ENCODE peak calls at places on chromosomes 13 and 19, in ten cellular contexts. I, Q, M, H, O, A, S, B, W and P are unnamed samples.

GRCh38 chr13:40597735-40598365 is 68.6 kb downstream of the FOXO1 start:
- DNase-seq in I (peak), H (no peak), Q (no peak), O (no peak), W (no peak), S (peak), B (no peak), A (no peak), M (no peak), P (no peak)

GRCh38 chr19:27746691-27747380 is 1466.1 kb downstream of the UQCRFS1 start:
- DNase-seq in B (peak), I (peak), O (peak), H (peak), S (peak), W (peak), A (peak), Q (peak), M (no peak), P (peak)

GRCh38 chr19:18845961-18846360 is 14.2 kb downstream of the UPF1 start:
- DNase-seq in Q (no peak), A (no peak), S (no peak), H (no peak), I (no peak), M (no peak), W (no peak), O (no peak), B (no peak), P (no peak)

GRCh38 chr13:47546265-47546962 is 454.7 kb downstream of the SUCLA2 start:
- DNase-seq in A (no peak), B (no peak), M (no peak), H (no peak), S (no peak), O (no peak), W (no peak), I (peak), Q (no peak), P (no peak)

GRCh38 chr19:51726049-51726448 is 2.3 kb upstream of the HAS1 start:
- DNase-seq in W (no peak), M (no peak), B (no peak), I (peak), S (no peak), Q (no peak), A (no peak), H (peak), O (peak), P (peak)

GRCh38 chr13:111115841-111116500 is 861 bp downstream of the ARHGEF7 start:
- DNase-seq in H (peak), O (peak), B (peak), A (peak), W (peak), I (peak), Q (no peak), S (peak), M (peak), P (peak)

GRCh38 chr19:5349041-5349440 is 8.4 kb upstream of the PTPRS start:
- DNase-seq in H (no peak), O (no peak), I (no peak), A (no peak), S (no peak), M (no peak), B (no peak), Q (no peak), W (no peak), P (no peak)

GRCh38 chr19:4923379-4923747 is 14.1 kb downstream of the UHRF1 start:
- DNase-seq in W (no peak), H (no peak), S (no peak), O (no peak), A (no peak), Q (no peak), I (no peak), B (no peak), M (no peak), P (no peak)

GRCh38 chr13:28707629-28708427 is 10.9 kb downstream of the SLC46A3 start:
- DNase-seq in I (no peak), Q (no peak), H (peak), M (peak), O (peak), W (no peak), B (no peak), S (no peak), A (no peak), P (peak)

GRCh38 chr13:34464011-34464410 is 478.1 kb upstream of the NBEA start:
- DNase-seq in M (no peak), S (no peak), B (no peak), W (no peak), I (no peak), H (no peak), O (no peak), Q (no peak), A (no peak), P (no peak)

GRCh38 chr13:89969996-89970709 is 1377.3 kb upstream of the MIR17HG start:
- DNase-seq in Q (no peak), M (no peak), I (no peak), W (no peak), B (no peak), A (no peak), H (peak), O (no peak), S (no peak), P (peak)

GRCh38 chr13:110820311-110820710 is 94.6 kb downstream of the ANKRD10 start:
- DNase-seq in M (no peak), W (no peak), A (peak), Q (no peak), B (no peak), S (no peak), O (no peak), I (no peak), H (no peak), P (no peak)

GRCh38 chr19:55320844-55321419 is 4.2 kb downstream of the TMEM150B start:
- DNase-seq in O (no peak), H (no peak), S (no peak), B (no peak), A (no peak), W (no peak), M (no peak), Q (no peak), I (no peak), P (no peak)

GRCh38 chr13:110498327-110498726 is 63.2 kb downstream of the RAB20 start:
- DNase-seq in Q (no peak), O (no peak), A (no peak), M (no peak), S (no peak), B (no peak), I (no peak), H (peak), W (no peak), P (peak)

GRCh38 chr13:59750860-59751259 is 412.9 kb downstream of the DIAPH3 start:
- DNase-seq in S (peak), M (peak), H (peak), Q (no peak), O (peak), I (no peak), A (no peak), B (peak), W (peak), P (peak)

GRCh38 chr13:113121928-113122420 is 625 bp upstream of the F10 start:
- DNase-seq in O (no peak), W (no peak), H (no peak), S (no peak), A (peak), Q (no peak), B (no peak), M (no peak), I (no peak), P (no peak)

GRCh38 chr19:15161028-15161984 is 39.5 kb downstream of the NOTCH3 start:
- DNase-seq in H (peak), M (no peak), W (no peak), S (no peak), B (peak), I (no peak), Q (no peak), O (no peak), A (no peak), P (peak)

GRCh38 chr19:53463263-53463662 is 4.3 kb upstream of the ZNF813 start:
- DNase-seq in W (peak), B (no peak), O (no peak), H (peak), S (peak), M (no peak), I (peak), A (no peak), Q (no peak), P (peak)

GRCh38 chr19:3046621-3047306 is 15.5 kb downstream of the TLE5 start:
- DNase-seq in H (no peak), Q (no peak), S (peak), O (no peak), A (no peak), M (no peak), W (no peak), I (peak), B (no peak), P (no peak)

GRCh38 chr13:106100261-106100919 is 435.1 kb downstream of the EFNB2 start:
- DNase-seq in I (peak), W (peak), H (no peak), B (peak), S (peak), Q (no peak), M (no peak), O (no peak), A (no peak), P (no peak)

GRCh38 chr19:55261671-55262126 is 2.9 kb upstream of the PPP6R1 start:
- DNase-seq in H (no peak), A (no peak), Q (no peak), M (no peak), I (no peak), W (no peak), B (no peak), S (no peak), O (no peak), P (no peak)

GRCh38 chr19:21709464-21709863 is 57.9 kb downstream of the ZNF100 start:
- DNase-seq in B (no peak), H (no peak), O (no peak), A (no peak), I (no peak), S (no peak), M (no peak), W (no peak), Q (no peak), P (no peak)

GRCh38 chr19:3415695-3416094 is 49.3 kb downstream of the NFIC start:
- DNase-seq in A (no peak), S (no peak), Q (no peak), H (no peak), O (no peak), B (no peak), I (no peak), M (no peak), W (no peak), P (no peak)

GRCh38 chr13:64362564-64362963 is 2867.6 kb downstream of the PCDH9 start:
- DNase-seq in H (no peak), I (no peak), A (no peak), M (no peak), S (no peak), O (no peak), W (no peak), Q (no peak), B (no peak), P (no peak)

GRCh38 chr19:18428173-18428836 is 9.1 kb downstream of the SSBP4 start:
- DNase-seq in I (no peak), Q (no peak), B (no peak), A (no peak), S (no peak), M (no peak), W (no peak), H (no peak), O (no peak), P (no peak)

GRCh38 chr19:7921955-7922840 is 2.1 kb downstream of the SNAPC2 start:
- DNase-seq in W (no peak), O (no peak), S (no peak), B (no peak), Q (no peak), I (no peak), A (no peak), H (no peak), M (no peak), P (no peak)

GRCh38 chr13:73602295-73602694 is 531.9 kb downstream of the KLF12 start:
- DNase-seq in I (no peak), O (peak), B (no peak), Q (no peak), M (no peak), W (no peak), A (no peak), S (no peak), H (no peak), P (peak)

GRCh38 chr13:113845723-113846638 is 17.9 kb downstream of the GAS6 start:
- DNase-seq in H (no peak), O (no peak), I (no peak), B (no peak), M (no peak), W (no peak), Q (no peak), S (no peak), A (no peak), P (no peak)

GRCh38 chr13:102517959-102518358 is 78.8 kb upstream of the TPP2 start:
- DNase-seq in Q (no peak), W (no peak), I (no peak), S (no peak), B (no peak), O (no peak), A (no peak), M (no peak), H (no peak), P (peak)

GRCh38 chr13:105804561-105805190 is 730.8 kb downstream of the EFNB2 start:
- DNase-seq in O (peak), W (no peak), A (no peak), S (no peak), M (peak), I (no peak), B (no peak), H (peak), Q (no peak), P (peak)

GRCh38 chr19:56308792-56309191 is 5.8 kb downstream of the ZSCAN5A start:
- DNase-seq in W (no peak), H (no peak), A (no peak), O (no peak), S (no peak), M (no peak), B (no peak), Q (no peak), I (no peak), P (no peak)

GRCh38 chr19:6047741-6048231 is 62.5 kb downstream of the RFX2 start:
- DNase-seq in W (peak), B (peak), O (peak), S (peak), A (peak), M (no peak), Q (peak), I (no peak), H (peak), P (peak)

GRCh38 chr19:12623361-12624031 is 12.8 kb downstream of the ZNF791 start:
- DNase-seq in W (no peak), H (no peak), Q (no peak), B (no peak), S (no peak), A (no peak), O (no peak), I (no peak), M (no peak), P (no peak)

DNA sequence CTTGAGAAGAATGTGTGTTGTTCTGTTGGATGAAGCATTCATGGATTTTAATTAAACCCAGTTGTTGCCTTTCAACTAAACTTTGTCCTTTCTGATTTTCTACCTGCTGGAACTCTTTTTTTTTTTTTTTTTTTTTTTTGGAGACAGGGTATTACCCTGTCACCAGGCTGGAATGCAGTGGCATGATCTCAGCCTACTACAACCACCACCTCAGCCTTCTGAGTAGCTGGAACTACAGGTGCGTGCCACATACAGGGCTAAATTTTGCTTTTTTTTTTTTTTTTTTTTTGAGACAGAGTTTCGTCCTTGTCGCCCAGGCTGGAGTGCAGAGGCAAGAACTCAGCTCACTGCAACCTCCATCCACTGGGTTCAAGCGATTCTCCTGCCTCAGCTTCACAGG is 6.9 kb downstream of the ZNF791 start:
- DNase-seq in B (no peak), M (no peak), A (no peak), I (no peak), Q (no peak), W (no peak), H (no peak), O (no peak), S (no peak), P (no peak)
- TF ChIP-seq CTCF in B (no peak), M (no peak), A (no peak), I (no peak), Q (no peak), W (no peak), H (no peak), O (no peak), S (no peak), P (no peak)

GRCh38 chr13:101481421-101481820 is 28.9 kb downstream of the ITGBL1 start:
- DNase-seq in B (no peak), H (no peak), M (no peak), A (no peak), S (no peak), Q (no peak), I (no peak), W (no peak), O (no peak), P (no peak)

GRCh38 chr13:101473458-101473857 is 21.0 kb downstream of the ITGBL1 start:
- DNase-seq in A (no peak), H (peak), Q (no peak), S (no peak), O (peak), W (no peak), B (no peak), I (peak), M (peak), P (peak)

GRCh38 chr13:101474419-101474957 is 22.0 kb downstream of the ITGBL1 start:
- DNase-seq in I (no peak), W (peak), B (peak), M (peak), Q (no peak), A (no peak), O (peak), H (peak), S (peak), P (peak)

DNA sequence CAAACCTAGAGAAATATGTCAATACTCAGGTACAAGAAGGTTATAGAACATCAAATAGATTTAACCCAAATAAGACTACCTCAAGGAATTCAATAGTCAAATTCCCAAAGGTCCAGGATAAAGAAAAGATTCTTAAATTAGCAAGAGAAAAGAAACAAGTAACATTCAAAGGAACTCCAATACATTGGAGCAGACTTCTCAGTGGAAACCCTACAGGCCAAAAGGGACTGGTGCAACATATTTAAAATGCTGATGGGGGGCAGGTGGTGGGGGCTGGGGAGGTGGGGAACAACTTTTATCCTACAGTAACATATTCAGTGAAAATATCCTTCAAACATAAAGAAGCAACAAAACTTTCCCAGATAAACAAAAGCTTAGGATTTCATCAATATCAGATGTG is 23.1 kb downstream of the ITGBL1 start:
- DNase-seq in H (no peak), O (no peak), S (no peak), I (no peak), A (no peak), Q (no peak), W (no peak), M (no peak), B (no peak), P (no peak)
- TF ChIP-seq CTCF in H (no peak), O (no peak), S (no peak), I (no peak), A (peak), Q (no peak), W (no peak), M (no peak), B (no peak), P (no peak)

DNA sequence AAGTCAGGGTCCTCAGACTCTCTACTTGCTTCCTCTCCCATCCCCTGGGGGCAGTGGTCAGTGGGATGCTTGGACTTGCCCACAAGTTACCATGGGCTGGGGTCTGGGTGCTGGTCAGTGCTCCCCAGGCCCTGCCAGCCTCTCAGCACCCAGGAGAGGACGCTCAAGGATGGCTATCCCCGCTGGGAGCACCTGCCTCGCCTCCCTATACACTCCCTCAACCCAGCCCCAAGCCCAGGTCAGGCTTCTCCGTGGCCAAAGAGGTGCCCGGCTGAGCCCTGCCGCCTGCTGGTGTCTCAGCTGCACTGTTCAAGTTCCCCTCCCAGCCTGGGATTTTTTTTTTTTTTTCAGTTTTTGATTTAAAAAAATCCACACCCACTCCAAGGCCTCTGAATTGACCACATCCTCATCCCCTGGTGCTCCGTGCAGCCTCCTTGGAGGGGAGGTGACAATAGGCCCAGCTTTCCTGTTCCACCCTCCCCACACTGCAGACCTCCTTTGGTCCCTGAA is 10.8 kb downstream of the F2RL3 start:
- DNase-seq in H (peak), B (peak), W (peak), S (peak), M (no peak), I (no peak), Q (no peak), O (peak), A (no peak), P (peak)
- TF ChIP-seq CTCF in H (peak), B (peak), W (peak), S (peak), M (peak), I (peak), Q (peak), O (peak), A (peak), P (peak)

DNA sequence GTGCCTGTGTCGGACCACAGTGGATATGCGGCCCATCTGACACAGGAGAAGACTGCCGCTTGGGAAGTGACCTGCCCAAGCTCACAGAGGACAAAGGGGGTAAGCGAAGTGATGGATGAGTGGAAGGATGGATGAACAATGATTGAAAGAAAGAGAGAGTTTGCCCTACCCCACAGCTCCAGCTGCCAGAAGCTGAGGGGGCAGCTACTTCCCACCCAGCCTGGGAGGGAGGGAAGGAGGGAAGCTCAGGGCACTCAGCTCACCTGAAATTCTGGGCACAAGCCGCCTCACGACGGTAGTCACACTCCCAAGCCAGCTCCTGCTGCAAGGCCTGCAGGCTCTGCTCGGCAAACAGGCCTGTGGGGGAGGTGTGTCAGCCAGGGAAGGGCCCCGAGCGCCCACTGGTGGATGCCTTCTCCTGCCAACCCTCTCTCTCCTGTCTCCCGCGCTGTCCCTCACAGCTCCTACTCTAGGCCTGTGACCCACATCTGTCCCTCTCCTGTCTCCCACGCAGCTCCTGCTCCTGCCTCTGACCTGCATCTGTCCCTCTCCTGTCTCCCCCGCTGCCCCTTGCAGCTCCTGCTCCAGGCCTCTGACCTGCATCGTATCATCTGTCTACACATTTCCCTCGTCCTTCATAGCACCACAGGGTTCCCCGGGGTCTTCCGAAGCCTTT is 12.0 kb upstream of the NUMBL start:
- DNase-seq in O (no peak), S (peak), W (peak), A (no peak), B (no peak), M (no peak), H (peak), Q (no peak), I (peak), P (no peak)
- TF ChIP-seq CTCF in O (peak), S (peak), W (peak), A (peak), B (peak), M (peak), H (peak), Q (peak), I (peak), P (peak)

GRCh38 chr13:27338816-27339215 is 68.2 kb downstream of the RASL11A start:
- DNase-seq in I (no peak), B (no peak), A (no peak), S (peak), W (peak), M (no peak), H (no peak), Q (no peak), O (no peak), P (no peak)
- TF ChIP-seq CTCF in I (no peak), B (no peak), A (no peak), S (no peak), W (no peak), M (peak), H (peak), Q (no peak), O (peak), P (peak)